ENCODE peak calls at places on chromosomes 6 and 20, in five cellular contexts. V is lung, P is cardiac muscle cell, K is fibroblast of lung, Z is Peyer's patch. N is an unnamed sample. For H3K36me3, the result is how much of the 10 kb centered on the place peaks cover.

GRCh38 chr20:49712918-49713778 is 530 bp downstream of the B4GALT5 start:
- DNase-seq in Z (peak), P (peak), V (peak), K (no peak), N (no peak)

GRCh38 chr6:113495521-113495920 is 361.6 kb upstream of the MARCKS start:
- DNase-seq in P (no peak), Z (no peak), V (no peak), K (peak), N (no peak)

GRCh38 chr6:105038259-105038658 is 81.4 kb downstream of the LIN28B start:
- DNase-seq in Z (no peak), K (no peak), V (no peak), P (peak), N (no peak)

GRCh38 chr20:11118802-11119380 is 445.1 kb upstream of the JAG1 start:
- DNase-seq in K (peak), P (no peak), V (no peak), Z (no peak), N (no peak)

GRCh38 chr20:9408422-9409300 is 105.7 kb upstream of the LAMP5 start:
- DNase-seq in P (no peak), V (no peak), K (peak), Z (no peak), N (no peak)

GRCh38 chr6:154981071-154981373 is 14.1 kb upstream of the TIAM2 start:
- DNase-seq in K (no peak), V (no peak), P (no peak), Z (peak), N (no peak)

GRCh38 chr20:60054716-60055371 is 96.6 kb downstream of the CDH26 start:
- DNase-seq in K (no peak), Z (no peak), V (no peak), P (no peak), N (no peak)

GRCh38 chr20:21315138-21315537 is 12.0 kb downstream of the XRN2 start:
- DNase-seq in V (no peak), Z (no peak), P (no peak), K (peak), N (no peak)

GRCh38 chr6:79111549-79111948 is 33.5 kb upstream of the PHIP start:
- DNase-seq in V (no peak), K (no peak), P (no peak), Z (no peak), N (no peak)

GRCh38 chr6:158621694-158622544 is 22.6 kb downstream of the DYNLT1 start:
- DNase-seq in Z (no peak), P (no peak), V (no peak), K (no peak), N (no peak)

GRCh38 chr20:57082546-57082945 is 183.9 kb downstream of the BMP7 start:
- DNase-seq in Z (no peak), P (no peak), K (no peak), V (no peak), N (no peak)

GRCh38 chr20:17648782-17649730 is 33.0 kb downstream of the RRBP1 start:
- DNase-seq in V (no peak), P (peak), K (no peak), Z (peak), N (peak)

GRCh38 chr20:47274449-47275108 is 81.9 kb downstream of the ZMYND8 start:
- DNase-seq in V (no peak), K (peak), P (no peak), Z (peak), N (no peak)

GRCh38 chr6:40128149-40128548 is 193.9 kb upstream of the MOCS1 start:
- DNase-seq in V (no peak), K (no peak), Z (no peak), P (no peak), N (no peak)

GRCh38 chr6:4912559-4912958 is 91.3 kb downstream of the RPP40 start:
- DNase-seq in P (no peak), V (no peak), K (no peak), Z (no peak), N (no peak)

GRCh38 chr20:8589956-8590355 is 457.9 kb downstream of the PLCB1 start:
- DNase-seq in Z (no peak), P (no peak), V (no peak), K (peak), N (no peak)

GRCh38 chr6:14088600-14089168 is 28.9 kb upstream of the CD83 start:
- DNase-seq in P (no peak), V (no peak), K (no peak), Z (no peak), N (no peak)

GRCh38 chr6:119052292-119052889 is 26.1 kb downstream of the FAM184A start:
- DNase-seq in K (no peak), V (no peak), Z (no peak), P (no peak), N (no peak)

GRCh38 chr6:41416165-41416837 is 80.9 kb downstream of the NCR2 start:
- DNase-seq in K (no peak), V (no peak), Z (no peak), P (no peak), N (no peak)

GRCh38 chr6:105024803-105025202 is 67.9 kb downstream of the LIN28B start:
- DNase-seq in K (peak), Z (no peak), P (no peak), V (no peak), N (no peak)

GRCh38 chr6:12008366-12009179 is 3.5 kb upstream of the HIVEP1 start:
- DNase-seq in K (peak), Z (peak), V (peak), P (peak), N (peak)

GRCh38 chr6:5813625-5814027 is 193.1 kb downstream of the NRN1 start:
- DNase-seq in K (no peak), P (no peak), Z (no peak), V (no peak), N (no peak)

GRCh38 chr6:144219056-144219685 is 66.0 kb upstream of the UTRN start:
- DNase-seq in Z (no peak), V (no peak), K (peak), P (peak), N (no peak)

GRCh38 chr6:170137911-170138910 is 152.7 kb downstream of the DLL1 start:
- DNase-seq in P (no peak), Z (peak), V (no peak), K (no peak), N (no peak)

GRCh38 chr6:83518946-83519489 is 6.7 kb downstream of the PRSS35 start:
- DNase-seq in Z (no peak), V (no peak), K (peak), P (no peak), N (no peak)

GRCh38 chr20:59438201-59438600 is 137.8 kb downstream of the EDN3 start:
- DNase-seq in P (no peak), Z (no peak), V (no peak), K (no peak), N (no peak)

GRCh38 chr6:1481326-1481725 is 92.0 kb downstream of the FOXF2 start:
- DNase-seq in P (no peak), K (peak), Z (no peak), V (no peak), N (no peak)

GRCh38 chr20:37902504-37903313 is at the start of gene VSTM2L:
- DNase-seq in V (peak), P (peak), Z (no peak), K (peak), N (no peak)

GRCh38 chr6:13241364-13241763 is 87.0 kb downstream of the TBC1D7 start:
- DNase-seq in Z (no peak), V (no peak), K (no peak), P (no peak), N (no peak)

GRCh38 chr6:167100241-167100674 is 22.6 kb upstream of the CCR6 start:
- DNase-seq in V (no peak), K (no peak), P (no peak), Z (no peak), N (no peak)

GRCh38 chr6:144652292-144652891 is 367.3 kb downstream of the UTRN start:
- DNase-seq in Z (no peak), K (no peak), P (no peak), V (no peak), N (no peak)

GRCh38 chr6:160101262-160102205 is 20.1 kb upstream of the SLC22A1 start:
- DNase-seq in V (no peak), K (no peak), P (no peak), Z (no peak), N (no peak)

GRCh38 chr20:23092861-23093543 is 6.9 kb upstream of the CD93 start:
- DNase-seq in P (no peak), Z (peak), V (no peak), K (no peak), N (no peak)

GRCh38 chr20:14566505-14566904 is 229.1 kb upstream of the FLRT3 start:
- DNase-seq in K (peak), Z (no peak), V (no peak), P (no peak), N (no peak)

GRCh38 chr6:25442898-25443297 is 163.7 kb downstream of the CARMIL1 start:
- DNase-seq in Z (no peak), K (peak), P (no peak), V (no peak), N (no peak)

GRCh38 chr6:88367248-88367647 is 201.1 kb upstream of the CNR1 start:
- DNase-seq in P (no peak), K (no peak), Z (no peak), V (no peak), N (no peak)

GRCh38 chr20:35866446-35867202 is 87.7 kb downstream of the SCAND1 start:
- DNase-seq in P (no peak), V (no peak), Z (no peak), K (peak), N (no peak)

GRCh38 chr6:33197431-33198048 is 2.9 kb downstream of the RXRB start:
- DNase-seq in Z (peak), V (peak), P (peak), K (peak), N (peak)

DNA sequence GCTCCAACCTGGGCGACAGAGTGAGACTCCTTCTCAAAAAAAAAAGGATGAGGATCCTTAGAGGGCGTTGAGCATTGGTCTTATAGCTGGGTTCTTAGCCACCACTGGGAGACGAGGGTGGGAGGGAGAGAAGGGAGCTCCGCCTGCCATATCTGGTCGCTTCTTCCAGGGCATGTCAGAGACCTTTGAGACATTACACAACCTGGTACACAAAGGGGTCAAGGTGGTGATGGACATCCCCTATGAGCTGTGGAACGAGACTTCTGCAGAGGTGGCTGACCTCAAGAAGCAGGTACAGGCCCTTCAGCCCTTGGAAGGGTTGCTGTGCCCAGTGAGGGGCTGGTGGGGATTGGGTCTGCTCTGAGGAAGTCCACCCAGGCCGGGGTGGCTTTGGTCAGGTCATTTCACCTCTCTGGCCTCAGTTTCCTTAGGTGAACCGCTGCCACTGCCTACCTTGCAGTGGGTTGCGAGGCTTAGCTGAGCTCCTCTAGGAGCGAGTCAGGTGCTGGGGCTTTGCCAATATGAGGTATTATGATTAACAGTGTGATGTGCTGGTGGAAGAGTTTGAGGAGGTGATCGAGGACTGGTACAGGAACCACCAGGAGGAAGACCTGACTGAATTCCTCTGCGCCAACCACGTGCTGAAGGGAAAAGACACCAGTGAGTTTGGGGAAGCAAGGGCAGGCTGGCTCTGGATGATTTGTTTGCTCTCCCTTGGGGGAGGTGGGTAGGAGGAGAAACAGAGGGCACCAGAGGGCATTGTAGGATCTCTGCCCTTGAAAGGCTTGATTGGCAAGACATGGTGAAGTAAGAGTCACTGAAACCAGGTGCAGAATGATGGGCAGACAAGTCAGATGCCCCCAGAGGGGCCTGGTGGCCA is 8.5 kb downstream of the CNPY3 start:
- DNase-seq in V (no peak), Z (no peak), P (no peak), K (no peak), N (no peak)
- H3K36me3 ChIP-seq in V (half or more), Z (under half), P (under half), K (under half), N (under half)

GRCh38 chr6:18192026-18192425 is 36.8 kb downstream of the KDM1B start:
- DNase-seq in P (no peak), V (no peak), Z (no peak), K (no peak), N (no peak)
- H3K4me3 ChIP-seq in P (no peak), V (no peak), Z (no peak), K (no peak), N (no peak)

DNA sequence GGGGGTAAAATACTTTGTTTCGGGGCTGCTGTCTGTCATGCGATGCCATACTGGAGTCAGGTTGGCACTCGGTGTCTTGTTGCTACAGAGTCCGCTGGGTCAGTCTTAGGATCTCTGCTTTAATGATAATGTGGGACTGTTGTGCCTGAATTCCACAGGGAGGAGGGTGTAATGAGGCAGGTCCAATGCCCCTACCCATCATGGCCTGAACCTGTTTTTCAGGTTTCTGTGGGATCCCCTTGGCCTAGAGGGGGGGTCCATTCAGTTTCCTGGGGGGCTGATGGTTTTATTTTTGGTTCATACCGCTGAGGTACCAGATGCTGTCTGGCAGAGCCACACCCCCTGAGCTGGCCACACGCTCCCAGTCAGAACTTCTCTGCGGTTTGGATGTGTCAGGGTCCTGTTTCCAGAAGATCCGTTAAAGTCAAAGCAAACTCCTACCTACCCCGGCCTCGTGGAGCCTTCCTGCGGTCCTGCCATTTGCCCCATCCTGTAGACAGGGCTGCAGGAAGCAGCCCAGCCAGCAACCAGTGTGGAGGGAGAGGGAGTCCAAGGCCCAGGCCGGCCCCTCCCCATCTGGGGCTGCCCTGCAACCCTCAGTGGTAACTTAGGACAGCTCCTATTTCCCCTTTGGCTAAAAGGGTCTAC is 69.7 kb downstream of the TCP11 start:
- DNase-seq in K (peak), P (no peak), Z (no peak), V (no peak), N (no peak)
- H3K36me3 ChIP-seq in K (under half), P (under half), Z (under half), V (under half), N (under half)

GRCh38 chr20:62624719-62625455 is 17.4 kb upstream of the SLCO4A1 start:
- DNase-seq in K (no peak), Z (no peak), P (no peak), V (no peak), N (no peak)

GRCh38 chr20:62625516-62625915 is 16.8 kb upstream of the SLCO4A1 start:
- DNase-seq in P (no peak), K (no peak), Z (no peak), V (no peak), N (no peak)

GRCh38 chr20:62622877-62623487 is 19.3 kb upstream of the SLCO4A1 start:
- DNase-seq in Z (no peak), P (no peak), V (no peak), K (no peak), N (no peak)

GRCh38 chr20:62623488-62624324 is 18.6 kb upstream of the SLCO4A1 start:
- DNase-seq in K (peak), P (peak), V (peak), Z (peak), N (peak)

GRCh38 chr20:62624325-62624690 is 18.0 kb upstream of the SLCO4A1 start:
- DNase-seq in Z (peak), P (no peak), K (no peak), V (no peak), N (no peak)
- H3K4me3 ChIP-seq in Z (peak), P (no peak), K (no peak), V (no peak), N (peak)

N was measured in gastrocnemius medialis.